ENCODE peak calls at places on chromosomes 16 and 17, in five cellular contexts. T, O, U, D and X are unnamed samples.

GRCh38 chr17:66221755-66222530 is 7.3 kb downstream of the APOH start:
- DNase-seq in T (no peak), O (no peak), U (no peak), D (no peak), X (no peak)

GRCh38 chr16:26664086-26664485 is 402.6 kb upstream of the C16orf82 start:
- DNase-seq in T (no peak), O (no peak), U (no peak), D (no peak), X (no peak)

GRCh38 chr17:33204701-33205100 is 88.4 kb downstream of the ASIC2 start:
- DNase-seq in T (no peak), O (no peak), U (no peak), D (no peak), X (peak)

GRCh38 chr17:7711356-7711755 is 6.2 kb upstream of the DNAH2 start:
- DNase-seq in T (no peak), O (no peak), U (no peak), D (no peak), X (no peak)

GRCh38 chr16:20851601-20852000 is 45.3 kb downstream of the REXO5 start:
- DNase-seq in T (peak), O (no peak), U (peak), D (no peak), X (peak)

GRCh38 chr17:50180066-50180465 is 14.3 kb downstream of the SGCA start:
- DNase-seq in T (no peak), O (no peak), U (peak), D (no peak), X (no peak)

GRCh38 chr16:26525856-26526255 is 540.9 kb upstream of the C16orf82 start:
- DNase-seq in T (no peak), O (no peak), U (no peak), D (no peak), X (no peak)

GRCh38 chr17:3710951-3711383 is 12.7 kb upstream of the HASPIN start:
- DNase-seq in T (peak), O (peak), U (peak), D (peak), X (no peak)

GRCh38 chr17:52158450-52159042 is at the start of gene CA10:
- DNase-seq in T (no peak), O (no peak), U (no peak), D (no peak), X (no peak)

GRCh38 chr17:17766351-17767095 is 70.3 kb downstream of the SREBF1 start:
- DNase-seq in T (no peak), O (no peak), U (no peak), D (no peak), X (no peak)

GRCh38 chr16:78882751-78883150 is 717.8 kb downstream of the MAF start:
- DNase-seq in T (no peak), O (no peak), U (no peak), D (no peak), X (no peak)

GRCh38 chr17:41009301-41009760 is 403 bp upstream of the KRTAP3-1 start:
- DNase-seq in T (no peak), O (no peak), U (no peak), D (no peak), X (no peak)

GRCh38 chr17:18159551-18160120 is 24.0 kb upstream of the ALKBH5 start:
- DNase-seq in T (no peak), O (no peak), U (no peak), D (no peak), X (no peak)

GRCh38 chr16:1295465-1295864 is 14.0 kb upstream of the UBE2I start:
- DNase-seq in T (no peak), O (no peak), U (no peak), D (no peak), X (no peak)

GRCh38 chr16:90019543-90020259 is 445 bp upstream of the DBNDD1 start:
- DNase-seq in T (peak), O (peak), U (peak), D (peak), X (no peak)

GRCh38 chr17:14299261-14300093 is 1.4 kb upstream of the HS3ST3B1 start:
- DNase-seq in T (peak), O (peak), U (peak), D (peak), X (no peak)

GRCh38 chr16:86665319-86665675 is 86.9 kb downstream of the FOXL1 start:
- DNase-seq in T (peak), O (no peak), U (peak), D (no peak), X (no peak)

GRCh38 chr16:2038359-2039285 is 9.0 kb downstream of the NTHL1 start:
- DNase-seq in T (no peak), O (no peak), U (no peak), D (no peak), X (no peak)

GRCh38 chr17:74386397-74386796 is 19.1 kb downstream of the GPR142 start:
- DNase-seq in T (peak), O (no peak), U (no peak), D (no peak), X (peak)

GRCh38 chr17:68020451-68020779 is 15.1 kb upstream of the KPNA2 start:
- DNase-seq in T (no peak), O (no peak), U (no peak), D (no peak), X (no peak)

GRCh38 chr16:68083861-68084503 is 1.2 kb upstream of the NFATC3 start:
- DNase-seq in T (peak), O (peak), U (peak), D (no peak), X (no peak)